ENCODE peak calls at places on chromosomes 12 and 14, in nine cellular contexts. Q is naive thymus-derived CD8-positive, alpha-beta T cell; O is retinal pigment epithelial cell; R is tibial artery; B is HEK293T; L is central memory CD4-positive, alpha-beta T cell; S is midbrain; A is HS-5; G is left ventricle myocardium inferior. T is an unnamed sample.

GRCh38 chr12:73225371-73225937 is 953.3 kb downstream of the TRHDE start:
- DNase-seq in Q (no peak), O (no peak), R (no peak), B (no peak), L (no peak), S (no peak), A (no peak), G (no peak), T (no peak)

GRCh38 chr12:90112668-90113067 is 404.0 kb upstream of the ATP2B1 start:
- DNase-seq in Q (no peak), O (no peak), R (no peak), B (no peak), L (no peak), S (no peak), A (no peak), G (no peak), T (no peak)

GRCh38 chr12:109714141-109714912 is 702 bp downstream of the FAM222A start:
- DNase-seq in Q (peak; percentile 75), O (no peak), R (no peak), B (peak; percentile 59), L (peak; percentile 49), S (peak; percentile 60), A (no peak), G (peak; percentile 73), T (no peak)

GRCh38 chr12:104475269-104475668 is 18.5 kb downstream of the CHST11 start:
- DNase-seq in Q (no peak), O (no peak), R (no peak), B (no peak), L (no peak), S (no peak), A (no peak), G (no peak), T (no peak)

GRCh38 chr14:60807971-60808370 is 73.4 kb downstream of the MNAT1 start:
- DNase-seq in Q (no peak), O (no peak), R (no peak), B (no peak), L (no peak), S (no peak), A (no peak), G (no peak), T (no peak)

GRCh38 chr14:67962215-67962644 is 142.7 kb downstream of the RAD51B start:
- DNase-seq in Q (no peak), O (no peak), R (no peak), B (no peak), L (no peak), S (no peak), A (no peak), G (no peak), T (no peak)

GRCh38 chr14:55609681-55610080 is 29.7 kb downstream of the KTN1 start:
- DNase-seq in Q (no peak), O (no peak), R (no peak), B (no peak), L (no peak), S (no peak), A (peak; percentile 49), G (no peak), T (no peak)

GRCh38 chr14:105313381-105314286 is 914 bp upstream of the PACS2 start:
- DNase-seq in Q (peak; percentile 70), O (no peak), R (peak; percentile 73), B (no peak), L (no peak), S (peak; percentile 48), A (no peak), G (no peak), T (no peak)

GRCh38 chr12:124259168-124260066 is 35.5 kb upstream of the RFLNA start:
- DNase-seq in Q (no peak), O (no peak), R (no peak), B (no peak), L (no peak), S (no peak), A (no peak), G (no peak), T (no peak)

GRCh38 chr12:74489543-74489942 is 48.1 kb upstream of the ATXN7L3B start:
- DNase-seq in Q (no peak), O (no peak), R (no peak), B (no peak), L (no peak), S (no peak), A (no peak), G (no peak), T (no peak)

GRCh38 chr12:11762723-11763326 is 113.4 kb downstream of the ETV6 start:
- DNase-seq in Q (no peak), O (no peak), R (no peak), B (no peak), L (no peak), S (no peak), A (no peak), G (no peak), T (no peak)

GRCh38 chr12:64216239-64216638 is 5.9 kb downstream of the KICS2 start:
- DNase-seq in Q (no peak), O (no peak), R (no peak), B (no peak), L (no peak), S (no peak), A (no peak), G (no peak), T (no peak)

GRCh38 chr12:6426882-6427671 is 17.7 kb upstream of the CD27 start:
- DNase-seq in Q (peak; percentile 93), O (no peak), R (no peak), B (no peak), L (peak; percentile 79), S (no peak), A (no peak), G (no peak), T (no peak)

GRCh38 chr12:68240975-68241374 is 12.4 kb downstream of the IL22 start:
- DNase-seq in Q (peak; percentile 64), O (no peak), R (no peak), B (no peak), L (peak; percentile 43), S (no peak), A (no peak), G (no peak), T (no peak)

GRCh38 chr12:11580125-11580751 is 69.2 kb upstream of the ETV6 start:
- DNase-seq in Q (no peak), O (peak; percentile 66), R (peak; percentile 78), B (no peak), L (no peak), S (peak; percentile 44), A (peak; percentile 61), G (no peak), T (no peak)

GRCh38 chr12:93982847-93983315 is 165.5 kb upstream of the PLXNC1 start:
- DNase-seq in Q (no peak), O (peak; percentile 95), R (no peak), B (no peak), L (no peak), S (no peak), A (no peak), G (no peak), T (no peak)

T was measured in iPS DF 19.7.